ENCODE peak calls at places on chromosomes 7 and 10, in five cellular contexts. D, P, R, M and I are unnamed samples.

GRCh38 chr10:6275022-6275997 is 72.6 kb downstream of the PFKFB3 start:
- DNase-seq in D (peak; percentile 90), P (peak; percentile 98), R (peak; percentile 97), M (peak; percentile 85), I (peak; percentile 97)

GRCh38 chr10:49161411-49161997 is 26.7 kb downstream of the TMEM273 start:
- DNase-seq in D (no peak), P (peak; percentile 35), R (peak; percentile 61), M (no peak), I (peak; percentile 7)

GRCh38 chr7:157700237-157701005 is 363.6 kb downstream of the DNAJB6 start:
- DNase-seq in D (no peak), P (no peak), R (no peak), M (no peak), I (no peak)

GRCh38 chr10:86756511-86757109 is at the start of gene BMPR1A:
- DNase-seq in D (peak; percentile 30), P (no peak), R (peak; percentile 50), M (no peak), I (peak; percentile 79)

GRCh38 chr7:111082351-111082750 is 8.6 kb upstream of the LRRN3 start:
- DNase-seq in D (no peak), P (peak; percentile 57), R (peak; percentile 44), M (no peak), I (peak; percentile 16)

GRCh38 chr10:97861351-97861750 is 11.7 kb downstream of the GOLGA7B start:
- DNase-seq in D (no peak), P (peak; percentile 53), R (peak; percentile 89), M (no peak), I (peak; percentile 70)

GRCh38 chr10:112307631-112308502 is 24.7 kb downstream of the TECTB start:
- DNase-seq in D (peak; percentile 49), P (peak; percentile 43), R (peak; percentile 36), M (no peak), I (peak; percentile 42)

GRCh38 chr10:22494007-22494406 is 148.7 kb downstream of the SPAG6 start:
- DNase-seq in D (no peak), P (no peak), R (no peak), M (no peak), I (no peak)

GRCh38 chr10:110344622-110345021 is 39.9 kb upstream of the SMNDC1 start:
- DNase-seq in D (no peak), P (peak; percentile 45), R (no peak), M (no peak), I (no peak)

GRCh38 chr7:18590744-18591340 is 95.3 kb downstream of the HDAC9 start:
- DNase-seq in D (no peak), P (peak; percentile 70), R (peak; percentile 77), M (no peak), I (peak; percentile 66)

GRCh38 chr7:28853150-28853549 is 105.0 kb downstream of the TRIL start:
- DNase-seq in D (no peak), P (no peak), R (peak; percentile 54), M (no peak), I (peak; percentile 56)

GRCh38 chr10:103986360-103986759 is 19.4 kb downstream of the SLK start:
- DNase-seq in D (no peak), P (peak; percentile 23), R (no peak), M (peak; percentile 7), I (no peak)

GRCh38 chr7:27245124-27245797 is 2.7 kb downstream of the EVX1 start:
- DNase-seq in D (no peak), P (no peak), R (no peak), M (no peak), I (no peak)

GRCh38 chr10:51895209-51895608 is 195.8 kb upstream of the CSTF2T start:
- DNase-seq in D (no peak), P (peak; percentile 44), R (peak; percentile 92), M (no peak), I (peak; percentile 90)

GRCh38 chr10:70118196-70118595 is 14.4 kb downstream of the AIFM2 start:
- DNase-seq in D (no peak), P (no peak), R (peak; percentile 39), M (no peak), I (no peak)

GRCh38 chr10:74677951-74678350 is 148.4 kb upstream of the KAT6B start:
- DNase-seq in D (no peak), P (no peak), R (no peak), M (no peak), I (no peak)

GRCh38 chr10:74419491-74420466 is 268.8 kb downstream of the ADK start:
- DNase-seq in D (no peak), P (peak; percentile 46), R (peak; percentile 39), M (peak; percentile 6), I (peak; percentile 25)